ENCODE peak calls at places on chromosomes 4 and X, in five cellular contexts. O, P, E, I and Z are unnamed samples.

GRCh38 chr4:11149612-11150259 is 279.0 kb downstream of the HS3ST1 start:
- ATAC-seq in I (no peak), O (no peak), P (no peak), E (no peak), Z (no peak)

GRCh38 chr4:81923140-81923539 is 450.7 kb downstream of the HNRNPD start:
- ATAC-seq in I (no peak), O (no peak), E (no peak), P (no peak), Z (no peak)

GRCh38 chr4:38957947-38958346 is 74.3 kb downstream of the TMEM156 start:
- ATAC-seq in P (no peak), E (no peak), O (no peak), I (no peak), Z (no peak)

GRCh38 chr4:163591614-163592020 is 97.1 kb downstream of the TMA16 start:
- ATAC-seq in I (no peak), E (no peak), P (no peak), O (no peak), Z (no peak)

GRCh38 chr4:86092684-86093083 is 267.2 kb downstream of the MAPK10 start:
- ATAC-seq in P (no peak), O (peak), E (no peak), I (no peak), Z (no peak)

GRCh38 chrX:132837971-132838370 is 120.5 kb downstream of the HS6ST2 start:
- ATAC-seq in I (no peak), E (no peak), P (no peak), O (no peak), Z (no peak)

GRCh38 chr4:79233820-79234219 is 92.0 kb downstream of the NAA11 start:
- ATAC-seq in E (no peak), P (no peak), O (no peak), I (peak), Z (no peak)

GRCh38 chr4:132479543-132479942 is 669.6 kb upstream of the PCDH10 start:
- ATAC-seq in E (no peak), I (no peak), P (no peak), O (no peak), Z (no peak)

GRCh38 chr4:83189631-83190136 is 75.2 kb upstream of the PLAC8 start:
- ATAC-seq in P (no peak), I (no peak), E (peak), O (peak), Z (no peak)

GRCh38 chr4:2288051-2288541 is 26.2 kb upstream of the MXD4 start:
- ATAC-seq in I (no peak), P (peak), O (no peak), E (no peak), Z (no peak)

GRCh38 chrX:50448565-50448964 is 22.1 kb downstream of the DGKK start:
- ATAC-seq in O (peak), E (peak), I (peak), P (no peak), Z (no peak)

GRCh38 chrX:15909605-15910004 is 55.0 kb upstream of the AP1S2 start:
- ATAC-seq in O (no peak), I (no peak), E (no peak), P (no peak), Z (no peak)

GRCh38 chr4:85747871-85748491 is 273.0 kb downstream of the ARHGAP24 start:
- ATAC-seq in E (peak), I (peak), P (peak), O (peak), Z (peak)

GRCh38 chr4:87241341-87241740 is 20.9 kb upstream of the KLHL8 start:
- ATAC-seq in I (no peak), P (no peak), O (no peak), E (no peak), Z (no peak)

GRCh38 chr4:136927172-136927571 is 605.1 kb downstream of the PCDH18 start:
- ATAC-seq in E (no peak), I (no peak), O (no peak), P (no peak), Z (peak)

GRCh38 chr4:123304151-123305021 is 92.2 kb upstream of the SPRY1 start:
- ATAC-seq in P (no peak), I (no peak), E (no peak), O (no peak), Z (no peak)

GRCh38 chr4:38562751-38563198 is 101.2 kb upstream of the KLF3 start:
- ATAC-seq in O (no peak), I (peak), P (peak), E (peak), Z (peak)

GRCh38 chr4:182662551-182662950 is 254.6 kb downstream of the DCTD start:
- ATAC-seq in P (no peak), O (no peak), I (no peak), E (no peak), Z (no peak)

GRCh38 chrX:132842839-132843238 is 115.6 kb downstream of the HS6ST2 start:
- ATAC-seq in I (no peak), P (no peak), E (no peak), O (no peak), Z (no peak)

GRCh38 chr4:139229534-139230039 is 50.4 kb downstream of the MGARP start:
- ATAC-seq in P (no peak), O (peak), I (peak), E (peak), Z (peak)

GRCh38 chr4:145130130-145130529 is 32.0 kb downstream of the ABCE1 start:
- ATAC-seq in P (no peak), O (peak), E (peak), I (peak), Z (no peak)

GRCh38 chrX:74372272-74372671 is 49.0 kb upstream of the SLC16A2 start:
- ATAC-seq in I (no peak), P (no peak), E (no peak), O (no peak), Z (no peak)

GRCh38 chrX:144768540-144768939 is 478.8 kb upstream of the SPANXN1 start:
- ATAC-seq in P (no peak), E (no peak), O (no peak), I (no peak), Z (no peak)

GRCh38 chr4:173547889-173548288 is 17.9 kb upstream of the HAND2 start:
- ATAC-seq in P (no peak), I (peak), O (no peak), E (no peak), Z (no peak)

GRCh38 chr4:86032476-86033022 is 327.3 kb downstream of the MAPK10 start:
- ATAC-seq in I (no peak), E (no peak), O (no peak), P (peak), Z (peak)

GRCh38 chrX:79408623-79409322 is 41.6 kb upstream of the ITM2A start:
- ATAC-seq in O (no peak), I (no peak), P (no peak), E (no peak), Z (no peak)

GRCh38 chrX:149982310-149982709 is 44.0 kb upstream of the EOLA2 start:
- ATAC-seq in P (no peak), E (no peak), O (no peak), I (no peak), Z (no peak)

GRCh38 chrX:734411-734810 is 103.8 kb downstream of the SHOX start:
- ATAC-seq in O (no peak), P (no peak), I (no peak), E (no peak), Z (no peak)

GRCh38 chr4:122403860-122404259 is 25.0 kb downstream of the ADAD1 start:
- ATAC-seq in O (no peak), P (no peak), I (peak), E (no peak), Z (no peak)

GRCh38 chrX:21658152-21658737 is at the start of gene KLHL34:
- ATAC-seq in P (peak), I (no peak), E (no peak), O (no peak), Z (peak)

GRCh38 chrX:25144043-25144940 is 128.5 kb upstream of the ARX start:
- ATAC-seq in E (peak), P (no peak), I (peak), O (peak), Z (no peak)

GRCh38 chr4:25343671-25344070 is 31.1 kb downstream of the ZCCHC4 start:
- ATAC-seq in O (no peak), I (no peak), E (no peak), P (no peak), Z (no peak)

GRCh38 chr4:180734753-180735432 is 1508.3 kb upstream of the TENM3 start:
- ATAC-seq in I (no peak), O (no peak), P (no peak), E (no peak), Z (no peak)

GRCh38 chr4:15568814-15569213 is 86.3 kb downstream of the FBXL5 start:
- ATAC-seq in I (no peak), P (no peak), E (no peak), O (no peak), Z (no peak)

GRCh38 chr4:128357286-128357685 is 69.7 kb upstream of the PGRMC2 start:
- ATAC-seq in O (no peak), P (no peak), E (no peak), I (no peak), Z (no peak)

GRCh38 chr4:76278583-76278982 is 27.1 kb downstream of the FAM47E start:
- ATAC-seq in I (no peak), O (no peak), P (no peak), E (peak), Z (no peak)

GRCh38 chr4:173504181-173504503 is 25.9 kb downstream of the HAND2 start:
- ATAC-seq in P (no peak), O (no peak), E (no peak), I (no peak), Z (no peak)

GRCh38 chrX:155819525-155819924 is 61.6 kb upstream of the VAMP7 start:
- ATAC-seq in I (no peak), O (peak), P (peak), E (no peak), Z (no peak)

GRCh38 chrX:40104649-40105015 is 6.9 kb upstream of the BCOR start:
- ATAC-seq in E (no peak), I (no peak), P (no peak), O (no peak), Z (peak)
- TF ChIP-seq EP300 in E (no peak), I (no peak), P (no peak), O (no peak), Z (no peak)

GRCh38 chr4:71140563-71140962 is 147.1 kb downstream of the DCK start:
- ATAC-seq in P (no peak), I (no peak), E (no peak), O (no peak), Z (no peak)
- TF ChIP-seq EP300 in P (no peak), I (no peak), E (no peak), O (no peak), Z (no peak)

DNA sequence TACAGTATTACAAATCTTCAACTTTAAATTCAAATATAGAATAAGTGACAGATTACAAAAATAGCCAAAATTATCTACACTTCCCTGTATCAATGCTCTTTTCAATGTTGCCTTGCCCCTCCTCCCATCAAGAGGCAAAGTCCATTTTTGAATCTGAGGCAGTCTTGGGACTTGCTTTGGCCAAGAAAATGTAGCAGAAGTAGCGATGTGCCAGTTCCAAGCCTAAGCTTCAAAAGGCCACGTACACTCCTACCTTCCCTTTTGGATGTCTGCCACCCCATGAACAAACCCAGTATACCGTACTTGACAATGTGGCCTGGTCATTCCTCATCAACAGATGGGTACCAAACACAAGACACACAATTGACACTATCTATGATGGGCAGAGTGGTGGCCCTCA is 24.1 kb downstream of the SEC24D start:
- ATAC-seq in P (no peak), E (no peak), I (no peak), O (no peak), Z (no peak)
- TF ChIP-seq EP300 in P (no peak), E (no peak), I (no peak), O (no peak), Z (no peak)

GRCh38 chr4:107931775-107932321 is 499 bp downstream of the CYP2U1 start:
- ATAC-seq in P (no peak), I (no peak), O (no peak), E (no peak), Z (no peak)
- TF ChIP-seq EP300 in P (no peak), I (no peak), O (no peak), E (no peak), Z (no peak)

GRCh38 chr4:119138046-119138445 is 2.4 kb downstream of the MYOZ2 start:
- ATAC-seq in O (no peak), I (no peak), E (no peak), P (no peak), Z (no peak)

GRCh38 chr4:119139316-119139715 is 3.7 kb downstream of the MYOZ2 start:
- ATAC-seq in I (no peak), O (no peak), P (no peak), E (no peak), Z (no peak)

GRCh38 chr4:119135721-119136121 is at the start of gene MYOZ2:
- ATAC-seq in O (no peak), E (no peak), I (no peak), P (no peak), Z (no peak)

GRCh38 chr4:119139822-119140252 is 4.2 kb downstream of the MYOZ2 start:
- ATAC-seq in O (no peak), P (no peak), I (no peak), E (peak), Z (no peak)

GRCh38 chr4:119136541-119136940 is 909 bp downstream of the MYOZ2 start:
- ATAC-seq in E (peak), O (peak), P (no peak), I (no peak), Z (no peak)
- TF ChIP-seq EP300 in E (no peak), O (no peak), P (no peak), I (no peak), Z (no peak)

GRCh38 chr4:20544645-20545044 is 155.6 kb upstream of the PACRGL start:
- ATAC-seq in P (no peak), O (peak), E (peak), I (peak), Z (peak)

GRCh38 chr4:20538922-20539321 is 161.3 kb upstream of the PACRGL start:
- ATAC-seq in E (peak), O (no peak), P (no peak), I (no peak), Z (no peak)

DNA sequence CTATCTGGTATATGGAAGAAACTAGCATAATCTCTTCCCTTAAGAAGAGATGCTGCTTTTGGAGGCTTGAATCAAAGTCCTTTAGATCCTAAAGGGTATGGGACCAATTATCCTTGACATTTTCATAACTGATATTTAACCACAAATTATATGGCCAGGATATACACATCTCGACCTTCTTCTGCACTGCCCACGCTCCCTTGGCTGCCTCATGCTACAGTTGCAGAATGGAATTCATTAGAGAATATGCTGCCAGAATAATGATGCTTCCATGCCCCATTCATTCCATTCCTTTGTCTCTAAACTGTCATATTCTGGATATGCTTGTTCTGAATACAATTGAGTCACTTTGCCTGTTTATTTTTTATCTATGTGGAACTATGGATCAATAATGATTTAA is 157.1 kb upstream of the PACRGL start:
- ATAC-seq in P (no peak), O (no peak), E (no peak), I (no peak), Z (no peak)
- TF ChIP-seq EP300 in P (no peak), O (no peak), E (no peak), I (no peak), Z (no peak)

DNA sequence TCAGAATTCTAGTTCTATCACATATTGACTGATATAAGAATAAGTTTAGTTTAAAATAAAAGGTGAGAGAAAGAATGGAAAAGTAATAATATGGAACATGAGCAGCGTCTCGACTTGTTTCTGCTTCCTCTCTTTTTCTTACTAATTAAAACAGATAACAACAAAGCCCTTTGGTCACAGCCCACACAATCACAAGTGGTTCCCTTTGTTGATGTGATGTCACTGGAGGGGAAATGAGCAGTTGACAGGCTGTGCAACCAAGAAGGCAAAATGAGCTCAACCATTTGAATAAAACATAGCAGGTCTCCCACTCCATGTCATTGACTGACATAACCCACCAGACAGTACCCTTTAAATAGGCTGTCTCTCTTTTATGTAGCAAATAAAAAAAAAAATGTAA is 342.5 kb upstream of the MAGEB2 start:
- ATAC-seq in P (no peak), I (no peak), E (no peak), O (no peak), Z (no peak)
- TF ChIP-seq EP300 in P (no peak), I (no peak), E (no peak), O (no peak), Z (no peak)

GRCh38 chrX:96183843-96184242 is 500.8 kb upstream of the DIAPH2 start:
- ATAC-seq in P (no peak), O (peak), I (no peak), E (no peak), Z (no peak)
- TF ChIP-seq EP300 in P (no peak), O (no peak), I (no peak), E (no peak), Z (no peak)

DNA sequence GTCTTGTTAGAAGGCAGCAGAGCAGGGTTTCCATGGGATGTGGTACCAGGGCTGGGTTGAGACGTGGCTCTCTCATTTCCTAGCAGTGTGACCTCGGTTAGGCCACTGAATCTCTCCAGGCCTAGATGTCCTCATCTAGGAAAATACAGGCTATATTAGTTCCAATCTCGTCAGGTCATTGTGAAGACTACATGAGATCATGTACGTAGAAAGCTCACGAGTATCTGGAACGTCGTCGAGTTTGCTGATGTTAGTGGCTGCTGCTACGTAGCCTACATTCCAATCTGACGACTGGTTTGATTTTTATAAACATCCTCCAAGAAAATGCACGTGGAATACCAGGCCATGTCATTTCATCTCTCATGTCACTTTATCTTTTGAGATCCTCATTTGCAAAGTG is 278.3 kb upstream of the GATB start:
- ATAC-seq in O (no peak), E (no peak), I (no peak), P (no peak), Z (peak)
- TF ChIP-seq EP300 in O (no peak), E (no peak), I (no peak), P (no peak), Z (no peak)